ENCODE peak calls at places on chromosomes 16 and 17, in eight cellular contexts. Y is cardiac muscle cell; V is adipocyte; M is fibroblast of lung; O is iPS DF 6.9; B is mammary epithelial cell; P is CD4-positive, alpha-beta T cell; A is thoracic aorta. I is an unnamed sample. For H3K9me3, the result is how much of the 10 kb centered on the place peaks cover.

GRCh38 chr17:36703860-36704266 is 102.5 kb downstream of the MRM1 start:
- DNase-seq in A (no peak), Y (peak), B (peak), V (peak), O (no peak), M (peak), P (peak), I (peak)

GRCh38 chr16:77063617-77064016 is 127.4 kb upstream of the MON1B start:
- DNase-seq in V (no peak), B (no peak), Y (no peak), O (no peak), P (no peak), A (no peak), M (no peak), I (no peak)

GRCh38 chr17:28898261-28898955 is 875 bp upstream of the FLOT2 start:
- DNase-seq in Y (no peak), M (no peak), V (no peak), B (no peak), P (no peak), O (no peak), A (no peak), I (no peak)

GRCh38 chr17:66492500-66493123 is 190.2 kb downstream of the PRKCA start:
- DNase-seq in V (no peak), Y (peak), P (no peak), M (peak), O (no peak), B (no peak), A (no peak), I (no peak)

GRCh38 chr17:21287703-21288449 is 3.4 kb downstream of the MAP2K3 start:
- DNase-seq in P (peak), B (peak), Y (peak), O (no peak), M (peak), V (peak), A (peak), I (peak)

GRCh38 chr17:28345420-28346198 is 10.0 kb downstream of the TNFAIP1 start:
- DNase-seq in M (no peak), P (no peak), V (no peak), B (no peak), O (no peak), A (no peak), Y (peak), I (no peak)

GRCh38 chr16:70726869-70727494 is 41.1 kb upstream of the MTSS2 start:
- DNase-seq in V (no peak), B (no peak), Y (peak), M (peak), P (no peak), A (no peak), O (no peak), I (no peak)

GRCh38 chr17:3812771-3813170 is 11.8 kb upstream of the ITGAE start:
- DNase-seq in O (no peak), Y (no peak), B (no peak), M (no peak), V (no peak), P (no peak), A (no peak), I (no peak)

GRCh38 chr16:55834044-55834443 is 1.1 kb upstream of the CES1 start:
- DNase-seq in Y (no peak), O (no peak), M (no peak), B (no peak), V (no peak), P (no peak), A (no peak), I (no peak)

GRCh38 chr17:60493847-60494321 is 32.2 kb downstream of the APPBP2 start:
- DNase-seq in V (peak), Y (no peak), O (no peak), P (no peak), A (no peak), B (no peak), M (no peak), I (no peak)

GRCh38 chr17:60496051-60496450 is 30.0 kb downstream of the APPBP2 start:
- DNase-seq in M (no peak), Y (no peak), P (no peak), B (no peak), O (no peak), V (no peak), A (no peak), I (no peak)

GRCh38 chr17:60491771-60492170 is 34.3 kb downstream of the APPBP2 start:
- DNase-seq in B (no peak), O (no peak), M (no peak), V (no peak), P (no peak), Y (no peak), A (no peak), I (no peak)

DNA sequence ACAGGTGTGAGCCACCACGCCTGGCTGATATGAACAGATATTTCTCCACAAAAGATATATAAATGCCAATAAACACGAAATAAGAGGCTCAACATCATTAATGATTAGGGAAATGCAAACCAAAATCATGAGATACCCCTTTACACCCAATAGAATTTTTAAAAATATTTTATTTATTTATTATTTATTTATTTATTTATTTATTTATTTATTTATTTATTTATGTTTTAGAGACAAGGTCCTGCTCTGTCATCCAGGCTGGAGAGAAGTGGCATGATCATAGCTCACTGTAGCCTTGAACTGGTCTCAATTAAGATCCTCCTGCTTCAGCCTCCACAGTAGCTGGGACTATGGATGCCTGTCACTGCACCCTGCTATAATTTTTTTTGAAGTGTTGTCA is 30.8 kb downstream of the APPBP2 start:
- DNase-seq in B (no peak), P (no peak), O (no peak), Y (no peak), A (no peak), V (no peak), M (no peak), I (no peak)
- H3K9me3 ChIP-seq in B (under half), P (under half), O (under half), Y (under half), A (under half), V (under half), M (under half), I (under half)

GRCh38 chr16:60001523-60001922 is 1267.4 kb upstream of the GOT2 start:
- DNase-seq in B (no peak), P (no peak), Y (no peak), A (no peak), O (no peak), M (no peak), V (no peak), I (no peak)

GRCh38 chr16:59993101-59993500 is 1259.0 kb upstream of the GOT2 start:
- DNase-seq in O (no peak), B (no peak), Y (no peak), A (no peak), M (no peak), V (no peak), P (no peak), I (no peak)

DNA sequence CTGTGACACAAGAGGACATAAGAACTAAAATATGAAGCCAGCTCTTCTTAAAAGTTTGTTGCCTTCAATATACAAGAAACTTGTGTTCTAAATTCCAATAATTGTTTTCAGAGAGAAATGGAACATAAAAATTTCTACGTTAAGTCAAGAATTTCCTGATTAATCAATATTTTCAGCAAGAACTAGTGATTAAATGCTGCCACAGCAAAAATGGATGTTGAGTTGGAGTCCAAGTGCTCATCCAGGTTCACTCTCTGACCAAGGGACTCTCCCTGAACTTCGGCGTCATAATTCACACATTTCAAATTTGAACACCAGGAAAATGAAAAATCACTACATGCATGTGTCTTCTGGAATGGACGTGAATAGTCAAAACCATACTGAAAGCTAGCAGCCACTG is 1263.6 kb upstream of the GOT2 start:
- DNase-seq in B (no peak), P (no peak), V (no peak), O (no peak), A (no peak), Y (no peak), M (no peak), I (no peak)
- H3K9me3 ChIP-seq in B (under half), P (under half), V (under half), O (under half), A (under half), Y (under half), M (under half), I (under half)

DNA sequence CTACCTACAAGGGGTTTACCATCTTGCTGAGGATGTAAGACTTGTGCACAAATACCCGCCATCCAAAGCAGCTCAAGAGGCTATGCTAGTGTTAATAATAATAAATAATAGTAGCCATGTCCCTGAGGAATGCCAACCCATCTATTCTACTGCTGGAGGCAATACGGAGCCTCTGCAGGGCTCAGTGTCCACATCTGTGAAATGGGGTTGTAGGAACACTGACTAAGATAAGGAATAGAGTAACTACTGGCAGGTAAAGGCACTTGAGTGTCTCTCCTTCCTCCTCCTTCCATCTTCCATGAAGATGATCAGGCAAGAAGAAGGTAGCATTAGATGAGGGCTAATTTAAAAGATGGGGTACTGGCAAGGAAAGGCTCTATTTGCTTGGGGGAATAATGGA is 295.3 kb downstream of the SLC39A11 start:
- DNase-seq in B (no peak), P (no peak), V (no peak), M (no peak), A (no peak), O (no peak), Y (no peak), I (no peak)
- H3K9me3 ChIP-seq in B (under half), P (under half), V (under half), M (under half), A (under half), O (under half), Y (under half), I (under half)

DNA sequence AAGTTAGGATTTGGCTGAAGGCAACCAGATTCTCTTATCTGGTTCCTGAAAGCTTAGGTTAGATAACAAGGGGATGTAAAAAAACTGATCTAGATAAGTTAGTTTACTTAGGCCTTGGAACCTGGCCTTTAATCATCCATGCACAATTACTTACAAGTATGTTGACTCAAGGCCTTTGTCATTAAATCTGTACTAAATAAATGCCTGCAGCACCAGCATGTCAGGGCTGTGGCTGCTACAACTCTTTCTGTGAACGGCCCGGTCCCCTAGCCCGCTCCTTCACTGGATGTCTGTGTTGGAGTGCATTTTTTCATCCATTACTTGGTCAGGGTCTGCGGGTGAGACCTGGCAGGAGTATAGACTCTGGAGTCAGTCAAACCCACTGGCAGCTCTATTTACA is 48.4 kb upstream of the ALDH3A1 start:
- DNase-seq in M (no peak), A (no peak), V (no peak), Y (no peak), P (no peak), B (no peak), O (no peak), I (no peak)
- H3K9me3 ChIP-seq in M (under half), A (under half), V (under half), Y (under half), P (under half), B (under half), O (under half), I (under half)

GRCh38 chr16:60392380-60392779 is 1643.9 kb downstream of the CDH8 start:
- DNase-seq in A (no peak), M (no peak), P (no peak), Y (no peak), B (no peak), V (no peak), O (no peak), I (no peak)
- H3K9me3 ChIP-seq in A (under half), M (under half), P (under half), Y (under half), B (under half), V (under half), O (under half), I (under half)

DNA sequence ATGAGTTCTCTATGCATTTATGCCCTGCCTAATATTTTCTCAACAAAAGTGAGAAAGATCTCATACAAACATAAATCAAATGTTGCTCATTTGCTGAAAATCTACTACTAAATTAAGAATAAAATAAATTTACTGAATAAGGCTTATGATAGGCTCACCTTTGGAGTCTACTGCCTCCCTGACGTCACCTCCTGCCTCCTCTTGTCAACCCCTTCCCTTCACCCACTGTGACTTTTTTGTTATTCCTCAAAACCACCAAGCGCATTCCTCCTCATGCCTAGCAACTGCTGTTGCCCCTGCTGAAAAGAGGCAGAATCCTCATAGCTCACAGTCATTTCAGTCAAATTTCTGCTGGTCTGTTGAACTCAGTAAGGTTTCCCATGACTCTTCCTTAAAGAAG is 2422.2 kb downstream of the TP53TG3F start:
- DNase-seq in O (no peak), A (no peak), Y (no peak), M (no peak), V (no peak), P (no peak), B (no peak), I (no peak)
- H3K9me3 ChIP-seq in O (under half), A (under half), Y (under half), M (under half), V (under half), P (under half), B (under half), I (under half)

DNA sequence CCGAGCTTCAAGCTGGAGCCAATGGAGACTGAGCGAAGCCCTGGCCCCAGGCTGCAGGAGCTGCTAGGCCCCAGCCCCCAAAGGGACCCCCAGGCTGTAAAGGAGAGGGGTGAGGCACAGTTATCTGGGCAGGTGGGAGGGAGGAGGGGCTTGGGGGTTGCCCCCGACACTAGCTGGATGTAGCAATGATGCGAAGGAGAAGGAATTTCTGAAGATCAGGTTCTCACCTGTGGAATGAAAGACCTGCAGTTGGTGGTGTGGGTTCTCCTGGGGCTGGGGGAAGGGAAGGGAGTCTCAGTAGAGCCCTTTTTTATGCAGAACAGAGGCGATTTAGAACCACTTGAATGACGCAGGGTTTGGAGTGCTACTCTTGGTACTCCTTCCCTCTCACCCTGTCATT is 1.8 kb downstream of the ZNF263 start:
- DNase-seq in B (no peak), P (no peak), O (no peak), Y (no peak), A (no peak), V (no peak), M (no peak), I (no peak)
- H3K9me3 ChIP-seq in B (under half), P (under half), O (under half), Y (under half), A (under half), V (under half), M (under half), I (under half)

I was measured in T-helper 17 cell.